ENCODE peak calls at places on chromosome 3, in six cellular contexts. One of them, this sample, is unnamed.

GRCh38 chr3:127307431-127307830 is 19.6 kb upstream of the PRR20G start:
- DNase-seq in NCI-H2029 treated with DMSO at 0.1 percent for 48 hours: no peak
- DNase-seq in stimulated activated CD4-positive, alpha-beta T cell treated with anti-CD3 and anti-CD28 coated beads, Interleukin-15, amount 100 ng/mL, for 1 hour: no peak
- DNase-seq in HFF-Myc: no peak
- DNase-seq in B cell: no peak
- DNase-seq in activated CD4-positive, CD25-positive, alpha-beta regulatory T cell treated with anti-CD3 and anti-CD28 coated beads, Interleukin-2, amount 50 U/mL, for 72 hours: no peak
- DNase-seq in this sample: peak

GRCh38 chr3:155065537-155065936 is 14.6 kb upstream of the MME start:
- DNase-seq in NCI-H2029 treated with DMSO at 0.1 percent for 48 hours: no peak
- DNase-seq in stimulated activated CD4-positive, alpha-beta T cell treated with anti-CD3 and anti-CD28 coated beads, Interleukin-15, amount 100 ng/mL, for 1 hour: no peak
- DNase-seq in HFF-Myc: no peak
- DNase-seq in B cell: no peak
- DNase-seq in activated CD4-positive, CD25-positive, alpha-beta regulatory T cell treated with anti-CD3 and anti-CD28 coated beads, Interleukin-2, amount 50 U/mL, for 72 hours: no peak
- DNase-seq in this sample: no peak

GRCh38 chr3:124362418-124362817 is 367.8 kb upstream of the UMPS start:
- DNase-seq in NCI-H2029 treated with DMSO at 0.1 percent for 48 hours: peak
- DNase-seq in stimulated activated CD4-positive, alpha-beta T cell treated with anti-CD3 and anti-CD28 coated beads, Interleukin-15, amount 100 ng/mL, for 1 hour: no peak
- DNase-seq in HFF-Myc: no peak
- DNase-seq in B cell: no peak
- DNase-seq in activated CD4-positive, CD25-positive, alpha-beta regulatory T cell treated with anti-CD3 and anti-CD28 coated beads, Interleukin-2, amount 50 U/mL, for 72 hours: no peak
- DNase-seq in this sample: no peak

GRCh38 chr3:146883292-146883691 is 278.1 kb upstream of the PLSCR5 start:
- DNase-seq in NCI-H2029 treated with DMSO at 0.1 percent for 48 hours: no peak
- DNase-seq in stimulated activated CD4-positive, alpha-beta T cell treated with anti-CD3 and anti-CD28 coated beads, Interleukin-15, amount 100 ng/mL, for 1 hour: no peak
- DNase-seq in HFF-Myc: no peak
- DNase-seq in B cell: no peak
- DNase-seq in activated CD4-positive, CD25-positive, alpha-beta regulatory T cell treated with anti-CD3 and anti-CD28 coated beads, Interleukin-2, amount 50 U/mL, for 72 hours: no peak
- DNase-seq in this sample: no peak

GRCh38 chr3:67509471-67510075 is 144.8 kb downstream of the SUCLG2 start:
- DNase-seq in NCI-H2029 treated with DMSO at 0.1 percent for 48 hours: no peak
- DNase-seq in stimulated activated CD4-positive, alpha-beta T cell treated with anti-CD3 and anti-CD28 coated beads, Interleukin-15, amount 100 ng/mL, for 1 hour: no peak
- DNase-seq in HFF-Myc: no peak
- DNase-seq in B cell: no peak
- DNase-seq in activated CD4-positive, CD25-positive, alpha-beta regulatory T cell treated with anti-CD3 and anti-CD28 coated beads, Interleukin-2, amount 50 U/mL, for 72 hours: no peak
- DNase-seq in this sample: no peak

GRCh38 chr3:106208979-106209378 is 340.2 kb upstream of the CBLB start:
- DNase-seq in NCI-H2029 treated with DMSO at 0.1 percent for 48 hours: no peak
- DNase-seq in stimulated activated CD4-positive, alpha-beta T cell treated with anti-CD3 and anti-CD28 coated beads, Interleukin-15, amount 100 ng/mL, for 1 hour: no peak
- DNase-seq in HFF-Myc: no peak
- DNase-seq in B cell: no peak
- DNase-seq in activated CD4-positive, CD25-positive, alpha-beta regulatory T cell treated with anti-CD3 and anti-CD28 coated beads, Interleukin-2, amount 50 U/mL, for 72 hours: no peak
- DNase-seq in this sample: no peak

GRCh38 chr3:123085293-123085949 is 18.6 kb downstream of the PDIA5 start:
- DNase-seq in NCI-H2029 treated with DMSO at 0.1 percent for 48 hours: no peak
- DNase-seq in stimulated activated CD4-positive, alpha-beta T cell treated with anti-CD3 and anti-CD28 coated beads, Interleukin-15, amount 100 ng/mL, for 1 hour: no peak
- DNase-seq in HFF-Myc: no peak
- DNase-seq in B cell: no peak
- DNase-seq in activated CD4-positive, CD25-positive, alpha-beta regulatory T cell treated with anti-CD3 and anti-CD28 coated beads, Interleukin-2, amount 50 U/mL, for 72 hours: no peak
- DNase-seq in this sample: no peak

GRCh38 chr3:39260957-39261356 is 18.9 kb downstream of the CX3CR1 start:
- DNase-seq in NCI-H2029 treated with DMSO at 0.1 percent for 48 hours: no peak
- DNase-seq in stimulated activated CD4-positive, alpha-beta T cell treated with anti-CD3 and anti-CD28 coated beads, Interleukin-15, amount 100 ng/mL, for 1 hour: no peak
- DNase-seq in HFF-Myc: peak
- DNase-seq in B cell: peak
- DNase-seq in activated CD4-positive, CD25-positive, alpha-beta regulatory T cell treated with anti-CD3 and anti-CD28 coated beads, Interleukin-2, amount 50 U/mL, for 72 hours: no peak
- DNase-seq in this sample: peak

GRCh38 chr3:14224895-14225294 is 46.3 kb downstream of the LSM3 start:
- DNase-seq in NCI-H2029 treated with DMSO at 0.1 percent for 48 hours: no peak
- DNase-seq in stimulated activated CD4-positive, alpha-beta T cell treated with anti-CD3 and anti-CD28 coated beads, Interleukin-15, amount 100 ng/mL, for 1 hour: no peak
- DNase-seq in HFF-Myc: no peak
- DNase-seq in B cell: no peak
- DNase-seq in activated CD4-positive, CD25-positive, alpha-beta regulatory T cell treated with anti-CD3 and anti-CD28 coated beads, Interleukin-2, amount 50 U/mL, for 72 hours: no peak
- DNase-seq in this sample: no peak

GRCh38 chr3:9347887-9348286 is 15.0 kb upstream of the THUMPD3 start:
- DNase-seq in NCI-H2029 treated with DMSO at 0.1 percent for 48 hours: no peak
- DNase-seq in stimulated activated CD4-positive, alpha-beta T cell treated with anti-CD3 and anti-CD28 coated beads, Interleukin-15, amount 100 ng/mL, for 1 hour: no peak
- DNase-seq in HFF-Myc: no peak
- DNase-seq in B cell: no peak
- DNase-seq in activated CD4-positive, CD25-positive, alpha-beta regulatory T cell treated with anti-CD3 and anti-CD28 coated beads, Interleukin-2, amount 50 U/mL, for 72 hours: no peak
- DNase-seq in this sample: no peak

GRCh38 chr3:153722157-153722556 is 399.0 kb upstream of the ARHGEF26 start:
- DNase-seq in NCI-H2029 treated with DMSO at 0.1 percent for 48 hours: no peak
- DNase-seq in stimulated activated CD4-positive, alpha-beta T cell treated with anti-CD3 and anti-CD28 coated beads, Interleukin-15, amount 100 ng/mL, for 1 hour: no peak
- DNase-seq in HFF-Myc: no peak
- DNase-seq in B cell: no peak
- DNase-seq in activated CD4-positive, CD25-positive, alpha-beta regulatory T cell treated with anti-CD3 and anti-CD28 coated beads, Interleukin-2, amount 50 U/mL, for 72 hours: no peak
- DNase-seq in this sample: no peak

GRCh38 chr3:87873136-87873535 is 185.7 kb downstream of the CGGBP1 start:
- DNase-seq in NCI-H2029 treated with DMSO at 0.1 percent for 48 hours: no peak
- DNase-seq in stimulated activated CD4-positive, alpha-beta T cell treated with anti-CD3 and anti-CD28 coated beads, Interleukin-15, amount 100 ng/mL, for 1 hour: no peak
- DNase-seq in HFF-Myc: no peak
- DNase-seq in B cell: no peak
- DNase-seq in activated CD4-positive, CD25-positive, alpha-beta regulatory T cell treated with anti-CD3 and anti-CD28 coated beads, Interleukin-2, amount 50 U/mL, for 72 hours: no peak
- DNase-seq in this sample: no peak

GRCh38 chr3:134527037-134527436 is 41.2 kb downstream of the CEP63 start:
- DNase-seq in NCI-H2029 treated with DMSO at 0.1 percent for 48 hours: no peak
- DNase-seq in stimulated activated CD4-positive, alpha-beta T cell treated with anti-CD3 and anti-CD28 coated beads, Interleukin-15, amount 100 ng/mL, for 1 hour: no peak
- DNase-seq in HFF-Myc: no peak
- DNase-seq in B cell: no peak
- DNase-seq in activated CD4-positive, CD25-positive, alpha-beta regulatory T cell treated with anti-CD3 and anti-CD28 coated beads, Interleukin-2, amount 50 U/mL, for 72 hours: no peak
- DNase-seq in this sample: no peak

GRCh38 chr3:48938156-48938555 is 19.5 kb downstream of the ARIH2 start:
- DNase-seq in NCI-H2029 treated with DMSO at 0.1 percent for 48 hours: no peak
- DNase-seq in stimulated activated CD4-positive, alpha-beta T cell treated with anti-CD3 and anti-CD28 coated beads, Interleukin-15, amount 100 ng/mL, for 1 hour: no peak
- DNase-seq in HFF-Myc: no peak
- DNase-seq in B cell: no peak
- DNase-seq in activated CD4-positive, CD25-positive, alpha-beta regulatory T cell treated with anti-CD3 and anti-CD28 coated beads, Interleukin-2, amount 50 U/mL, for 72 hours: no peak
- DNase-seq in this sample: no peak

GRCh38 chr3:126524429-126524988 is 554 bp downstream of the CHST13 start:
- DNase-seq in NCI-H2029 treated with DMSO at 0.1 percent for 48 hours: no peak
- DNase-seq in stimulated activated CD4-positive, alpha-beta T cell treated with anti-CD3 and anti-CD28 coated beads, Interleukin-15, amount 100 ng/mL, for 1 hour: no peak
- DNase-seq in HFF-Myc: no peak
- DNase-seq in B cell: no peak
- DNase-seq in activated CD4-positive, CD25-positive, alpha-beta regulatory T cell treated with anti-CD3 and anti-CD28 coated beads, Interleukin-2, amount 50 U/mL, for 72 hours: no peak
- DNase-seq in this sample: no peak

GRCh38 chr3:123294296-123294938 is 92.7 kb downstream of the SEC22A start:
- DNase-seq in NCI-H2029 treated with DMSO at 0.1 percent for 48 hours: no peak
- DNase-seq in stimulated activated CD4-positive, alpha-beta T cell treated with anti-CD3 and anti-CD28 coated beads, Interleukin-15, amount 100 ng/mL, for 1 hour: no peak
- DNase-seq in HFF-Myc: no peak
- DNase-seq in B cell: no peak
- DNase-seq in activated CD4-positive, CD25-positive, alpha-beta regulatory T cell treated with anti-CD3 and anti-CD28 coated beads, Interleukin-2, amount 50 U/mL, for 72 hours: no peak
- DNase-seq in this sample: no peak

GRCh38 chr3:182869059-182869458 is 75.8 kb downstream of the ATP11B start:
- DNase-seq in NCI-H2029 treated with DMSO at 0.1 percent for 48 hours: no peak
- DNase-seq in stimulated activated CD4-positive, alpha-beta T cell treated with anti-CD3 and anti-CD28 coated beads, Interleukin-15, amount 100 ng/mL, for 1 hour: no peak
- DNase-seq in HFF-Myc: no peak
- DNase-seq in B cell: no peak
- DNase-seq in activated CD4-positive, CD25-positive, alpha-beta regulatory T cell treated with anti-CD3 and anti-CD28 coated beads, Interleukin-2, amount 50 U/mL, for 72 hours: no peak
- DNase-seq in this sample: no peak

GRCh38 chr3:187919018-187919417 is 173.8 kb upstream of the BCL6 start:
- DNase-seq in NCI-H2029 treated with DMSO at 0.1 percent for 48 hours: no peak
- DNase-seq in stimulated activated CD4-positive, alpha-beta T cell treated with anti-CD3 and anti-CD28 coated beads, Interleukin-15, amount 100 ng/mL, for 1 hour: peak
- DNase-seq in HFF-Myc: no peak
- DNase-seq in B cell: peak
- DNase-seq in activated CD4-positive, CD25-positive, alpha-beta regulatory T cell treated with anti-CD3 and anti-CD28 coated beads, Interleukin-2, amount 50 U/mL, for 72 hours: peak
- DNase-seq in this sample: peak

GRCh38 chr3:135929670-135930069 is 35.9 kb upstream of the PPP2R3A start:
- DNase-seq in NCI-H2029 treated with DMSO at 0.1 percent for 48 hours: no peak
- DNase-seq in stimulated activated CD4-positive, alpha-beta T cell treated with anti-CD3 and anti-CD28 coated beads, Interleukin-15, amount 100 ng/mL, for 1 hour: no peak
- DNase-seq in HFF-Myc: peak
- DNase-seq in B cell: no peak
- DNase-seq in activated CD4-positive, CD25-positive, alpha-beta regulatory T cell treated with anti-CD3 and anti-CD28 coated beads, Interleukin-2, amount 50 U/mL, for 72 hours: no peak
- DNase-seq in this sample: no peak

GRCh38 chr3:1600700-1601418 is 497.8 kb upstream of the CNTN4 start:
- DNase-seq in NCI-H2029 treated with DMSO at 0.1 percent for 48 hours: no peak
- DNase-seq in stimulated activated CD4-positive, alpha-beta T cell treated with anti-CD3 and anti-CD28 coated beads, Interleukin-15, amount 100 ng/mL, for 1 hour: no peak
- DNase-seq in HFF-Myc: no peak
- DNase-seq in B cell: no peak
- DNase-seq in activated CD4-positive, CD25-positive, alpha-beta regulatory T cell treated with anti-CD3 and anti-CD28 coated beads, Interleukin-2, amount 50 U/mL, for 72 hours: no peak
- DNase-seq in this sample: no peak

This sample was measured in GM10248.